ENCODE peak calls at places on chromosomes 4 and X, in six cellular contexts. E is psoas muscle, U is OCI-LY7, M is A549, W is brain microvascular endothelial cell, V is H1. J is an unnamed sample.

GRCh38 chrX:35016051-35016450 is 73.5 kb downstream of the FAM47B start:
- DNase-seq in E (no peak), U (no peak), M (no peak), W (peak), V (no peak), J (no peak)

GRCh38 chr4:56611501-56611900 is 69.6 kb downstream of the HOPX start:
- DNase-seq in E (no peak), U (no peak), M (no peak), W (no peak), V (no peak), J (no peak)

GRCh38 chr4:55524844-55525571 is 21.7 kb downstream of the CLOCK start:
- DNase-seq in E (no peak), U (no peak), M (no peak), W (no peak), V (no peak), J (no peak)

GRCh38 chrX:2500681-2501151 is at the start of the genes DHRSX and ZBED1:
- DNase-seq in E (peak), U (peak), M (peak), W (no peak), V (peak), J (peak)

GRCh38 chrX:54926978-54927377 is 6.4 kb downstream of the TRO start:
- DNase-seq in E (no peak), U (no peak), M (no peak), W (no peak), V (no peak), J (no peak)

GRCh38 chr4:48315728-48316630 is 25.4 kb upstream of the SLAIN2 start:
- DNase-seq in E (no peak), U (peak), M (peak), W (peak), V (no peak), J (no peak)

GRCh38 chr4:53596901-53597300 is 5.6 kb upstream of the LNX1 start:
- DNase-seq in E (no peak), U (no peak), M (no peak), W (no peak), V (no peak), J (no peak)

GRCh38 chr4:118282692-118283091 is 70.1 kb downstream of the PRSS12 start:
- DNase-seq in E (peak), U (no peak), M (no peak), W (peak), V (no peak), J (no peak)

GRCh38 chr4:17613761-17614415 is 553 bp upstream of the MED28 start:
- DNase-seq in E (no peak), U (peak), M (no peak), W (peak), V (peak), J (no peak)

GRCh38 chr4:44016582-44017421 is 431.8 kb downstream of the KCTD8 start:
- DNase-seq in E (no peak), U (no peak), M (peak), W (no peak), V (no peak), J (no peak)

GRCh38 chrX:136577562-136577961 is 45.5 kb downstream of the VGLL1 start:
- DNase-seq in E (peak), U (peak), M (peak), W (peak), V (peak), J (no peak)

GRCh38 chr4:69532886-69533506 is 37.3 kb upstream of the UGT2B4 start:
- DNase-seq in E (no peak), U (no peak), M (no peak), W (no peak), V (no peak), J (no peak)

GRCh38 chr4:74039065-74039763 is 725 bp upstream of the CXCL3 start:
- DNase-seq in E (no peak), U (no peak), M (no peak), W (peak), V (no peak), J (no peak)

GRCh38 chrX:25028726-25029125 is 13.0 kb upstream of the ARX start:
- DNase-seq in E (no peak), U (no peak), M (no peak), W (peak), V (no peak), J (no peak)

GRCh38 chr4:95250544-95251137 is 298.1 kb downstream of the UNC5C start:
- DNase-seq in E (no peak), U (no peak), M (no peak), W (no peak), V (no peak), J (no peak)
- H3K27ac ChIP-seq in E (no peak), U (no peak), M (no peak), W (no peak), V (no peak), J (no peak)

GRCh38 chr4:40462326-40462725 is 127.2 kb downstream of the CHRNA9 start:
- DNase-seq in E (no peak), U (peak), M (no peak), W (no peak), V (no peak), J (no peak)
- H3K27ac ChIP-seq in E (no peak), U (peak), M (no peak), W (no peak), V (no peak), J (no peak)

GRCh38 chr4:110188113-110188512 is 10.3 kb downstream of the ELOVL6 start:
- DNase-seq in E (no peak), U (no peak), M (no peak), W (no peak), V (no peak), J (no peak)
- H3K27ac ChIP-seq in E (no peak), U (no peak), M (no peak), W (no peak), V (no peak), J (no peak)

GRCh38 chrX:40108959-40109287 is 11.2 kb upstream of the BCOR start:
- DNase-seq in E (peak), U (peak), M (peak), W (peak), V (peak), J (no peak)

GRCh38 chrX:40107291-40108083 is 9.7 kb upstream of the BCOR start:
- DNase-seq in E (peak), U (no peak), M (peak), W (no peak), V (peak), J (no peak)

GRCh38 chrX:40111868-40112267 is 14.1 kb upstream of the BCOR start:
- DNase-seq in E (no peak), U (no peak), M (no peak), W (no peak), V (no peak), J (no peak)

GRCh38 chrX:40108084-40108958 is 10.6 kb upstream of the BCOR start:
- DNase-seq in E (peak), U (no peak), M (peak), W (no peak), V (peak), J (no peak)

DNA sequence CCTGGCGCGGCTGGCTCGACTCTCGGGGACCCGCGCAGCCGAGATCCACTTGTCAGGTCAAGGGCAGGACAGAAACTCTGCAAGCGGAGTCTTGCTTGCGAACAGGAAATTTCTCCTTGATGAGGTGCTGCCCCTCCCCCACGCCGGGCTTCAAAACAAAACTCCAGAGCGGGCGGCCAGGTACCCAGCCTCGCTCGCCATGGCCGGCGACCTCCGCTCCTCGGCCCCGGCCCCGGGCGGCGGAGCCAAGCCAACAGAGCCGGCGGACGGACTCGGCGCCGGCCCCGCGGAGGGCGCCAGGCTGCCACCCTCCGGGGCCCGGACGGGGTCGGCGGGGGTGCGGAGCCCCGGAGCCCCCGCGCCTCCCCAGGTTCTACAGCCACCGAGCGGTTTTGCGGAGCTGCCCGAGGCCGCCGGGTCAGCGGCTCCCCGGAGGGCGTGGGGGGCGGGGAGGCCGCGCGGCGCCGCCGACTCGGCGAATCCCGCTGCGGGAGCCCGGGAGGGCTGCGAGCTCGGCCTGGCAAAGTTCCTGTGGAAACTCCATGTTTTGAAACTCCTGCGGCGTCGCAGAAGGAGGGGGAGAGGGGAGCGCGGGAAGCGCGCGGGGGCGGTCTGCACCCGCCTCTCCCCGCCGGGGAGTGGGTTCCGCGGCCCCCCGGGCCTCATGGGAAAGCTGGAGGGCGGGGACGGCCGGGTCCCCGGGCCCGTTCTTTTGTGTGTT is 11.7 kb upstream of the BCOR start:
- DNase-seq in E (peak), U (peak), M (peak), W (no peak), V (no peak), J (no peak)
- H3K27ac ChIP-seq in E (peak), U (peak), M (peak), W (peak), V (no peak), J (peak)

GRCh38 chr4:185740471-185740873 is 71.5 kb downstream of the SORBS2 start:
- DNase-seq in E (no peak), U (peak), M (no peak), W (no peak), V (no peak), J (no peak)

GRCh38 chr4:185742766-185743165 is 69.2 kb downstream of the SORBS2 start:
- DNase-seq in E (no peak), U (no peak), M (no peak), W (peak), V (no peak), J (no peak)

GRCh38 chr4:185744127-185744865 is 67.7 kb downstream of the SORBS2 start:
- DNase-seq in E (no peak), U (no peak), M (no peak), W (no peak), V (no peak), J (no peak)

GRCh38 chr4:185743722-185744121 is 68.3 kb downstream of the SORBS2 start:
- DNase-seq in E (no peak), U (no peak), M (no peak), W (no peak), V (no peak), J (no peak)

DNA sequence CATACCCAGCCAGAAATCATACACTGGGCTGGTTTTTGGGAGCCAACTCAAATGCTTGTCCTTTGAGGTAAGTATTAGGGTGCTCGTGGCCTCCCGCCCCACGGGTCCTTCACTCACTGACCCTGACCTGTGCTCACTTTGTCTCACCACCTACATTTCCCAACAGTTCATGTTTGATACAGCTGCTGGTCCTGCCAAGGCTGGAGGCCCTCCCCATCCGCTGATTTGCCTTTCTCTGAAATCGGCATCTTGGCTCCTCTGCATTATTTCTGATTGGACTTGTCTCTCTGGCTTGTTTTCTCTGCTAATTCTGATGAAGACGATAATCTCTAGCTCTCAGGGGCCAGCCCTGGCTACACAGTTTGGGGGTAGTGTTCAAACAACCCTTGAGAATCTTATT is 70.2 kb downstream of the SORBS2 start:
- DNase-seq in E (no peak), U (no peak), M (no peak), W (no peak), V (no peak), J (no peak)
- H3K27ac ChIP-seq in E (no peak), U (no peak), M (no peak), W (peak), V (peak), J (peak)

DNA sequence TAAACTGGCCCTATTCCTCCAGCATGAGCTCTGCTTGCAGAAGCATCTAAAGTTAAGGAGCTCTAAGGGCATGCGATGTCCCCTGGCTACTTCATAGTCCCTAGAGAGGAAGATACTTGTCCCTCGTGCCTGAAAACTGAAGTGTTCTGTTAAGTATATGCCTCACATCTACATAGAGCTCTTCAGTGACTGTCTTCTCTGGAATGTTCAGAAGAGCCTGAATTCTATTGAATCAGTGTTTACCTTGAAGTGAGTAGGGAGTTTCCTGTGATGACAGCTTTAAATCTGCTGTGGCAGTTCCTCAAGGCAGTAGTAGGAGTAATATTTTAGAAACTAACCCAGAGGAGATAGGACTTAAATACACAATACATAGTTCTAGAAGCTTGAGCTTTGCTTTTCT is 111.2 kb downstream of the ZNF518B start:
- DNase-seq in E (no peak), U (no peak), M (no peak), W (no peak), V (no peak), J (no peak)
- H3K27ac ChIP-seq in E (no peak), U (no peak), M (no peak), W (no peak), V (no peak), J (no peak)